ENCODE peak calls at places on chromosomes 13 and 19, in five cellular contexts. N is IMR-90, J is mesenchymal stem cell, F is neuronal stem cell, G is H9. S is an unnamed sample.
A peak's percentile ranks its signal among the peaks of the same experiment; 100 is the strongest.

GRCh38 chr13:70310720-70311119 is 202.5 kb upstream of the KLHL1 start:
- DNase-seq in F (peak; percentile 18), J (peak; percentile 76), G (no peak), N (no peak), S (no peak)

GRCh38 chr19:54137913-54138776 is 583 bp downstream of the CNOT3 start:
- DNase-seq in F (no peak), J (no peak), G (no peak), N (no peak), S (peak; percentile 67)

GRCh38 chr13:37446503-37446902 is 152.1 kb downstream of the POSTN start:
- DNase-seq in F (no peak), J (peak; percentile 92), G (no peak), N (peak; percentile 93), S (no peak)

GRCh38 chr13:36736119-36736726 is 62.4 kb downstream of the SERTM1 start:
- DNase-seq in J (peak; percentile 54), F (peak; percentile 44), G (no peak), N (peak; percentile 62), S (no peak)

GRCh38 chr13:34847751-34848150 is 94.3 kb upstream of the NBEA start:
- DNase-seq in F (no peak), G (peak; percentile 54), J (no peak), N (no peak), S (no peak)

GRCh38 chr13:79481685-79482052 is 714 bp downstream of the NDFIP2 start:
- DNase-seq in N (no peak), J (no peak), G (no peak), F (no peak), S (no peak)

GRCh38 chr13:113411216-113412023 is 41.9 kb downstream of the ADPRHL1 start:
- DNase-seq in G (no peak), N (peak; percentile 99), J (peak; percentile 91), F (no peak), S (no peak)

GRCh38 chr19:18386543-18387251 is 739 bp downstream of the GDF15 start:
- DNase-seq in N (peak; percentile 46), F (no peak), J (peak; percentile 58), G (no peak), S (no peak)

GRCh38 chr19:15199219-15199651 is 1.6 kb downstream of the NOTCH3 start:
- DNase-seq in N (no peak), G (no peak), F (no peak), J (no peak), S (no peak)

GRCh38 chr19:6070179-6071102 is 39.9 kb downstream of the RFX2 start:
- DNase-seq in F (no peak), J (no peak), G (no peak), N (no peak), S (no peak)

GRCh38 chr19:29139227-29139626 is 73.7 kb downstream of the UQCRFS1 start:
- DNase-seq in N (no peak), F (no peak), G (no peak), J (no peak), S (no peak)

GRCh38 chr13:25301347-25302113 is at the start of gene NUP58:
- DNase-seq in G (peak; percentile 85), J (peak; percentile 96), F (peak; percentile 69), N (peak; percentile 95), S (peak; percentile 85)

GRCh38 chr19:40610396-40611064 is 9.4 kb downstream of the LTBP4 start:
- DNase-seq in F (no peak), G (peak; percentile 35), N (no peak), J (no peak), S (no peak)

GRCh38 chr13:27556109-27556508 is 64.2 kb downstream of the LNX2 start:
- DNase-seq in F (no peak), J (no peak), N (peak; percentile 78), G (no peak), S (no peak)

GRCh38 chr13:30453727-30454126 is 12.0 kb downstream of the HMGB1 start:
- DNase-seq in J (peak; percentile 35), G (no peak), F (no peak), N (peak; percentile 37), S (no peak)

GRCh38 chr13:31670831-31671617 is 68.3 kb upstream of the RXFP2 start:
- DNase-seq in N (no peak), J (no peak), F (no peak), G (no peak), S (no peak)

GRCh38 chr19:47779524-47780214 is 1.2 kb downstream of the SELENOW start:
- DNase-seq in F (no peak), N (no peak), J (peak; percentile 37), G (no peak), S (no peak)

GRCh38 chr19:19372656-19373416 is 32.6 kb upstream of the GATAD2A start:
- DNase-seq in G (peak; percentile 72), N (peak; percentile 45), F (no peak), J (peak; percentile 63), S (no peak)

GRCh38 chr19:40862785-40863184 is 12.5 kb upstream of the CYP2A6 start:
- DNase-seq in N (no peak), J (peak; percentile 5), F (no peak), G (no peak), S (no peak)

GRCh38 chr13:29594710-29595379 is 643 bp downstream of the SLC7A1 start:
- DNase-seq in J (peak; percentile 74), G (no peak), F (peak; percentile 29), N (peak; percentile 59), S (no peak)

GRCh38 chr19:35468637-35469036 is 20.6 kb downstream of the FFAR2 start:
- DNase-seq in N (no peak), F (no peak), J (peak; percentile 33), G (peak; percentile 70), S (no peak)

GRCh38 chr19:51719251-51719901 is 4.4 kb downstream of the HAS1 start:
- DNase-seq in F (no peak), N (no peak), G (peak; percentile 62), J (no peak), S (no peak)

GRCh38 chr13:77827350-77827749 is 91.3 kb downstream of the EDNRB start:
- DNase-seq in J (no peak), N (no peak), G (no peak), F (no peak), S (no peak)

GRCh38 chr19:51127032-51127431 is 2.3 kb downstream of the SIGLEC9 start:
- DNase-seq in N (no peak), F (no peak), G (no peak), J (no peak), S (no peak)

GRCh38 chr19:374183-374885 is 29.7 kb upstream of the MIER2 start:
- DNase-seq in J (no peak), G (no peak), N (no peak), F (no peak), S (no peak)

GRCh38 chr13:98466634-98467236 is 110.2 kb downstream of the STK24 start:
- DNase-seq in N (peak; percentile 55), G (peak; percentile 77), J (peak; percentile 72), F (no peak), S (peak; percentile 94)

DNA sequence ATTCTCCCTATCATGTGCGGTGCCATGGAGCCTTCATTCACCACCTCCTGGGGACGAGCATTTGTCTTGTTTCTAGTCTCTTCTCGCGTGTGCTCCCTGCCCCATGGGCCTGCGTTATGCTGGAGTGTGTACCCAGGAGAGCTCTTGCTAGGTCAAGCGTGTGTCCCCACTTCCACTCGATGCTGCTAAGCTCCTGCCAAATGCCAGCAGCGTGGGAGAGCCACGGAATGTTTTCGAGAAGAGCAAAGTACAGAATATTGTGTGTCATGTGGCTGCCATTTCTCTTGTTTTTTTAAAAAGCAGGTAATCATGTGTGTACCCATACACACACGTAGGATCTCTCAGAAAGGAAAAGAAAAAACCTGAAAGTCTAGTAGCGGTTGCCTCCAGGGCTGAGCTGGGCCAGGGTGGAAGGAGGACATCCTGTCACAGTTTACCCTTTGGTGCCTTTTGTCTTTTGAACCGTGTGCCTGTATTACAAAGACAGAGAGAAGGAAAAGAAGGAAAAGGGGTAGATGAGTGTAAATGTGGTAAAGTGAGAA is 28.6 kb downstream of the PAK4 start:
- DNase-seq in G (no peak), F (no peak), J (no peak), N (no peak), S (no peak)
- H4K91ac ChIP-seq in G (no peak overlapping the region), F (no peak overlapping the region), J (no peak overlapping the region), N (no peak overlapping the region), S (peak overlapping the region; percentile 70)

DNA sequence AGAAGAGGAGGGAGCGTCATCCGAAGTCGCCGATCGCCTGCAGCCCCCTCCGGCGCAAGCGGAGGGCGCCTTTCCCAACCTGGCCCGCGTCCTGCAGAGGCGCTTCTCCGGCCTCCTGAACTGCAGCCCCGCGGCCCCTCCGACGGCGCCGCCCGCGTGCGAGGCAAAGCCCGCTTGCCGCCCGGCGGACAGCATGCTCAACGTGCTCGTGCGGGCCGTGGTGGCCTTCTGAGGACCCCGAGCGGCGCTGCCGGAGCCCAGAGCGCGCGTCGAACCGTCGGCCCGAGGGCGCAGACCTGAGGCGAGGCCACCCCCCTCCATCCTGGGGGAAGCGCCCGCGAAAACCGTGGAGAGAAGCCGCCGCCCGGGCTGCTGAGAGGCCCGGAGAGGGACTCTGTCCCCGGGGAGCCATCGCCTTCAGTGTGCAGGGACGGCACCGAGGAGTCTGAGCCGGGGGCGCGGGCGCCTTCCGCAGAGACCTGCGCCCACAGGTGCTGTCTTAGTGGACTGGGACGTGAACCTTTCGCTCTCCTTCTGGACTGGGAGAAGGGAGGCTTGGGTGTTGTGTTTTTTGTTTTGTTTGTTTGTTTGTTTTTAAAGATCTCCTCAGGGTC is 3.5 kb downstream of the IER2 start:
- DNase-seq in G (no peak), N (no peak), F (peak; percentile 48), J (no peak), S (no peak)
- H3K79me1 ChIP-seq in G (no peaks in the 10 kb centered on the region), N (peaks cover 44% of the 10 kb centered on the region), F (peaks cover 13% of the 10 kb centered on the region), J (peaks cover 9% of the 10 kb centered on the region), S (peaks cover 5% of the 10 kb centered on the region)

GRCh38 chr19:17334414-17335409 is at the start of gene ANO8:
- DNase-seq in G (peak; percentile 97), F (peak; percentile 96), J (peak; percentile 98), N (peak; percentile 99), S (peak; percentile 91)

GRCh38 chr19:17332677-17333581 is 1.7 kb downstream of the ANO8 start:
- DNase-seq in G (peak; percentile 92), N (peak; percentile 39), J (peak; percentile 73), F (no peak), S (peak; percentile 62)

GRCh38 chr19:17332360-17332676 is 2.3 kb downstream of the ANO8 start:
- DNase-seq in G (no peak), F (no peak), N (no peak), J (no peak), S (no peak)

GRCh38 chr19:17335575-17335974 is 920 bp upstream of the ANO8 start:
- DNase-seq in N (no peak), J (no peak), F (no peak), G (no peak), S (no peak)

DNA sequence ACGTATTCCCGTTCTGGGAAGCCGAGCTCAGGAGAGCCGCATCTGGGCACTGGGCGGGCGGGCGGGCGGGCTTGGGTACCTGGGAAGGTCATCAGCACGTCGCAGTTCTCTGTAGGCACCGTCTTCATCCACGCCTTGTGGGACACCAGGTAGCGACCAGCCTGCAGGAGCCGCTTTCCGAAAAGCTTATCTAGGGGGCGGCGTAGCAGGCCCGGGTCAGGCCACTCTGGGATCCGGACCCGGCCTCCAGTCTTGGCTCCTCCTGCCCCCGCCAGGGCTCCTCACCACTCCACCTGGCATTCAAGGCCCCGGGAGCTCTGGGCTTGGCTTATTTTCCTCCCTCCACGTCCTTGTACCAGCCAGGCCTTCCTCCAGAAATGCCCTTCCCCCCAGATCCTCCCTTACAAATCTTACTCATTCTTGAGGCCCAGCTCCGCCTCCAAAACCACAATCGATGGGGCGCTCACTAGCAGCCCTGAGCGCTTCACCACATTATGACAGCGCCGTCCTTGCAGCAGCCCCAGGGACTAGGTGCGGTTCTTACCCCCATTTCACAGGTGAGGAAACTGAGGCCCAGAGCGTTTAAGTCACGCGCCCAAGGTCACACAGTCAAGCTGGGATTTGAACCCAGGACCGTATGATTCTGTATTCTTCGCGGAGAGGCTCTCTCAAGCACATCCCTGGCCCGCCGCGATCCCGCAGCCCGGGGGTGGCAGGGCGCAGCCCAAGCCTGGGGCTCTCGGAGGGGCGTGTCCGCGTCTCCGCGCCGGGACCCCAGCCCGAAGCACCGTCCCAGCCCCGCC is 843 bp downstream of the ANO8 start:
- DNase-seq in F (no peak), J (peak; percentile 88), N (peak; percentile 80), G (peak; percentile 68), S (peak; percentile 71)
- H4K91ac ChIP-seq in F (peak overlapping the region; percentile 95), J (peak overlapping the region; percentile 76), N (peak overlapping the region; percentile 56), G (no peak overlapping the region), S (peak overlapping the region; percentile 79)

GRCh38 chr19:48943081-48943480 is 9.6 kb downstream of the DHDH start:
- DNase-seq in F (no peak), N (no peak), G (no peak), J (no peak), S (no peak)
- H3K79me1 ChIP-seq in F (no peaks in the 10 kb centered on the region), N (no peaks in the 10 kb centered on the region), G (no peaks in the 10 kb centered on the region), J (no peaks in the 10 kb centered on the region), S (no peaks in the 10 kb centered on the region)

S was measured in H1.